ENCODE peak calls at places on chromosomes 13 and 19, in seven cellular contexts. G is NAMALWA; V is mesothelial cell of epicardium; J is Caco-2; W is central memory CD8-positive, alpha-beta T cell; T is COR-L47; Q is brain microvascular endothelial cell. H is an unnamed sample.

GRCh38 chr19:11513946-11514345 is 8.3 kb upstream of the ZNF653 start:
- DNase-seq in G (no peak), V (no peak), J (no peak), W (no peak), T (no peak), Q (no peak), H (no peak)

GRCh38 chr19:57803594-57804325 is 11.0 kb downstream of the ZNF552 start:
- DNase-seq in G (no peak), V (no peak), J (no peak), W (no peak), T (no peak), Q (peak; percentile 77), H (no peak)

GRCh38 chr19:30403583-30403982 is 31.4 kb downstream of the ZNF536 start:
- DNase-seq in G (no peak), V (no peak), J (no peak), W (no peak), T (no peak), Q (no peak), H (no peak)

GRCh38 chr13:30466358-30466714 is 600 bp upstream of the HMGB1 start:
- DNase-seq in G (peak; percentile 79), V (no peak), J (no peak), W (no peak), T (no peak), Q (peak; percentile 19), H (no peak)

GRCh38 chr13:60716296-60716695 is 319.3 kb downstream of the TDRD3 start:
- DNase-seq in G (no peak), V (no peak), J (no peak), W (no peak), T (no peak), Q (no peak), H (no peak)

GRCh38 chr13:74444161-74444571 is 310.0 kb upstream of the KLF12 start:
- DNase-seq in G (no peak), V (no peak), J (no peak), W (no peak), T (peak; percentile 27), Q (no peak), H (no peak)

GRCh38 chr19:45960595-45961235 is 12.9 kb downstream of the NOVA2 start:
- DNase-seq in G (peak; percentile 67), V (no peak), J (peak; percentile 24), W (no peak), T (no peak), Q (no peak), H (no peak)

GRCh38 chr19:14343286-14343685 is 38.0 kb upstream of the ADGRE5 start:
- DNase-seq in G (no peak), V (no peak), J (no peak), W (no peak), T (no peak), Q (no peak), H (no peak)

GRCh38 chr13:56351041-56351440 is 789.7 kb upstream of the PRR20A start:
- DNase-seq in G (no peak), V (no peak), J (no peak), W (no peak), T (no peak), Q (no peak), H (no peak)

GRCh38 chr19:55158848-55159793 is 1.6 kb upstream of the TNNI3 start:
- DNase-seq in G (peak; percentile 48), V (no peak), J (peak; percentile 20), W (no peak), T (no peak), Q (peak; percentile 12), H (no peak)